ENCODE peak calls at places on chromosomes 13 and 19, in seven cellular contexts. Q is stimulated activated CD8-positive, alpha-beta memory T cell treated with anti-CD3 and anti-CD28 coated beads, Interleukin-2, amount 100 ng/mL, for 1 hour; J is NCI-H2171; W is fibroblast of the aortic adventitia; T is HFFc6; L is CD14-positive monocyte; Z is NCI-H1417. X is an unnamed sample.
A peak's percentile ranks its signal among the peaks of the same experiment; 100 is the strongest.

GRCh38 chr13:40275636-40276035 is 390.8 kb downstream of the FOXO1 start:
- DNase-seq in T (peak; percentile 58), Q (no peak), J (no peak), L (no peak), W (peak; percentile 28), Z (no peak), X (no peak)

GRCh38 chr13:75223981-75224742 is 257.8 kb downstream of the TBC1D4 start:
- DNase-seq in Z (no peak), J (peak; percentile 74), T (no peak), W (no peak), Q (no peak), L (no peak), X (no peak)

GRCh38 chr19:12657966-12658365 is 8.6 kb downstream of the MAN2B1 start:
- DNase-seq in T (no peak), L (no peak), J (no peak), Q (no peak), W (no peak), Z (no peak), X (no peak)

GRCh38 chr13:94249512-94249911 is 230.0 kb downstream of the DCT start:
- DNase-seq in Z (peak; percentile 51), L (no peak), Q (no peak), T (peak; percentile 62), W (peak; percentile 78), J (no peak), X (peak; percentile 74)

GRCh38 chr19:35533822-35534521 is 716 bp downstream of the GAPDHS start:
- DNase-seq in Z (no peak), J (no peak), L (peak; percentile 65), Q (no peak), W (peak; percentile 29), T (peak; percentile 9), X (no peak)

GRCh38 chr13:86383151-86383550 is 583.9 kb upstream of the SLITRK6 start:
- DNase-seq in Q (no peak), L (no peak), J (no peak), W (no peak), T (no peak), Z (peak; percentile 60), X (no peak)

GRCh38 chr19:46508206-46508605 is 12.5 kb upstream of the PNMA8B start:
- DNase-seq in W (peak; percentile 55), T (no peak), L (no peak), Z (no peak), Q (no peak), J (no peak), X (no peak)

GRCh38 chr13:90389537-90389936 is 958.0 kb upstream of the MIR17HG start:
- DNase-seq in W (no peak), L (no peak), Q (no peak), T (no peak), Z (no peak), J (no peak), X (no peak)

GRCh38 chr13:97435794-97436193 is 1.8 kb downstream of the RAP2A start:
- DNase-seq in L (no peak), J (no peak), Q (no peak), Z (no peak), W (peak; percentile 15), T (peak; percentile 10), X (peak; percentile 39)

GRCh38 chr13:99694251-99694650 is 193.0 kb downstream of the TM9SF2 start:
- DNase-seq in Q (no peak), W (no peak), J (no peak), L (no peak), Z (peak; percentile 63), T (no peak), X (no peak)

GRCh38 chr13:34667356-34668218 is 274.5 kb upstream of the NBEA start:
- DNase-seq in T (no peak), W (no peak), Q (no peak), Z (no peak), J (no peak), L (no peak), X (no peak)

GRCh38 chr19:6318772-6319171 is 14.6 kb downstream of the ACER1 start:
- DNase-seq in Z (no peak), W (peak; percentile 7), Q (no peak), L (peak; percentile 5), J (no peak), T (peak; percentile 4), X (no peak)

GRCh38 chr13:41008349-41008980 is 10.7 kb downstream of the ELF1 start:
- DNase-seq in L (no peak), J (no peak), Q (no peak), Z (no peak), W (peak; percentile 79), T (peak; percentile 54), X (peak; percentile 76)

GRCh38 chr19:3171894-3172679 is 6.5 kb upstream of the S1PR4 start:
- DNase-seq in W (no peak), L (peak; percentile 44), Q (no peak), Z (no peak), J (no peak), T (no peak), X (no peak)

GRCh38 chr13:39803156-39803555 is 147.7 kb downstream of the COG6 start:
- DNase-seq in J (no peak), Q (no peak), Z (no peak), L (no peak), W (no peak), T (no peak), X (no peak)

GRCh38 chr13:114088863-114089262 is 43.6 kb downstream of the RASA3 start:
- DNase-seq in Q (no peak), W (no peak), L (no peak), Z (no peak), T (no peak), J (no peak), X (no peak)

GRCh38 chr19:46839752-46840151 is 10.9 kb downstream of the AP2S1 start:
- DNase-seq in Q (no peak), T (no peak), W (no peak), Z (no peak), J (no peak), L (no peak), X (no peak)

GRCh38 chr13:30567072-30567471 is 50.6 kb upstream of the USPL1 start:
- DNase-seq in W (no peak), J (no peak), L (no peak), T (no peak), Z (no peak), Q (no peak), X (no peak)

GRCh38 chr13:84121456-84121855 is 239.2 kb upstream of the SLITRK1 start:
- DNase-seq in T (peak; percentile 36), W (peak; percentile 43), Z (no peak), J (no peak), Q (no peak), L (no peak), X (peak; percentile 74)

GRCh38 chr19:32464279-32464678 is 58.7 kb downstream of the DPY19L3 start:
- DNase-seq in T (peak; percentile 8), Q (no peak), Z (no peak), L (no peak), J (no peak), W (peak; percentile 26), X (peak; percentile 40)

GRCh38 chr13:33925563-33925962 is 107.6 kb downstream of the RFC3 start:
- DNase-seq in L (no peak), Z (no peak), Q (no peak), J (no peak), T (no peak), W (no peak), X (no peak)

GRCh38 chr13:40994581-40995230 is 24.4 kb downstream of the ELF1 start:
- DNase-seq in T (no peak), Q (no peak), W (no peak), Z (no peak), J (no peak), L (no peak), X (no peak)

GRCh38 chr19:35724560-35724959 is 6.8 kb downstream of the KMT2B start:
- DNase-seq in L (no peak), T (no peak), Z (no peak), J (no peak), W (no peak), Q (no peak), X (no peak)

GRCh38 chr19:47398707-47399106 is 20.6 kb downstream of the MEIS3 start:
- DNase-seq in Z (no peak), L (no peak), W (no peak), Q (no peak), T (no peak), J (no peak), X (no peak)